ENCODE peak calls at places on chromosomes 5 and 9, in nine cellular contexts. R is uterus; M is A673; U is tibial artery; S is right atrium auricular region; I is HepG2; T is HCT116; E is CD8-positive, alpha-beta T cell; D is psoas muscle. J is an unnamed sample.

GRCh38 chr5:3394046-3394597 is 201.5 kb upstream of the IRX1 start:
- DNase-seq in R (no peak), M (no peak), U (no peak), S (no peak), I (no peak), T (no peak), E (no peak), D (no peak), J (no peak)

GRCh38 chr5:134568761-134569725 is 43.6 kb downstream of the JADE2 start:
- DNase-seq in R (peak; percentile 78), M (no peak), U (peak; percentile 79), S (peak; percentile 86), I (no peak), T (no peak), E (no peak), D (peak; percentile 88), J (no peak)

GRCh38 chr5:164998142-164998541 is 1492.7 kb downstream of the MAT2B start:
- DNase-seq in R (no peak), M (no peak), U (no peak), S (no peak), I (no peak), T (no peak), E (no peak), D (no peak), J (no peak)

GRCh38 chr9:117325110-117325788 is 89.6 kb downstream of the ASTN2 start:
- DNase-seq in R (no peak), M (no peak), U (no peak), S (no peak), I (no peak), T (no peak), E (no peak), D (no peak), J (no peak)

GRCh38 chr5:66742083-66742895 is 146.1 kb downstream of the MAST4 start:
- DNase-seq in R (no peak), M (peak; percentile 28), U (no peak), S (no peak), I (peak; percentile 33), T (peak; percentile 21), E (no peak), D (no peak), J (no peak)

GRCh38 chr9:80797841-80798688 is 891.3 kb downstream of the TLE1 start:
- DNase-seq in R (peak; percentile 85), M (peak; percentile 93), U (no peak), S (no peak), I (no peak), T (no peak), E (no peak), D (no peak), J (no peak)

GRCh38 chr5:67998709-67999251 is 216.8 kb upstream of the PIK3R1 start:
- DNase-seq in R (peak; percentile 30), M (peak; percentile 49), U (peak; percentile 91), S (peak; percentile 87), I (no peak), T (peak; percentile 64), E (no peak), D (peak; percentile 40), J (no peak)

GRCh38 chr5:33969572-33970452 is 14.7 kb downstream of the SLC45A2 start:
- DNase-seq in R (no peak), M (peak; percentile 60), U (no peak), S (no peak), I (peak; percentile 13), T (peak; percentile 6), E (no peak), D (no peak), J (peak; percentile 8)

GRCh38 chr5:153562189-153562588 is 71.7 kb downstream of the GRIA1 start:
- DNase-seq in R (no peak), M (no peak), U (no peak), S (no peak), I (no peak), T (no peak), E (no peak), D (no peak), J (no peak)

GRCh38 chr9:16515207-16515606 is 355.3 kb downstream of the BNC2 start:
- DNase-seq in R (no peak), M (no peak), U (no peak), S (no peak), I (no peak), T (no peak), E (no peak), D (no peak), J (no peak)

GRCh38 chr5:142826741-142827492 is 56.7 kb downstream of the ARHGAP26 start:
- DNase-seq in R (peak; percentile 48), M (peak; percentile 34), U (no peak), S (no peak), I (no peak), T (peak; percentile 87), E (no peak), D (no peak), J (no peak)

GRCh38 chr9:97293207-97293721 is 14.2 kb upstream of the CCDC180 start:
- DNase-seq in R (peak; percentile 39), M (peak; percentile 6), U (peak; percentile 41), S (no peak), I (peak; percentile 92), T (no peak), E (no peak), D (peak; percentile 66), J (no peak)

GRCh38 chr5:89276566-89277305 is 393.8 kb upstream of the MEF2C start:
- DNase-seq in R (no peak), M (no peak), U (no peak), S (no peak), I (no peak), T (no peak), E (no peak), D (no peak), J (no peak)

GRCh38 chr9:134591573-134591981 is 50.0 kb upstream of the COL5A1 start:
- DNase-seq in R (no peak), M (no peak), U (no peak), S (peak; percentile 56), I (no peak), T (no peak), E (no peak), D (no peak), J (no peak)

GRCh38 chr9:108410161-108410560 is 445.6 kb downstream of the ACTL7B start:
- DNase-seq in R (no peak), M (no peak), U (no peak), S (no peak), I (no peak), T (no peak), E (no peak), D (no peak), J (no peak)

DNA sequence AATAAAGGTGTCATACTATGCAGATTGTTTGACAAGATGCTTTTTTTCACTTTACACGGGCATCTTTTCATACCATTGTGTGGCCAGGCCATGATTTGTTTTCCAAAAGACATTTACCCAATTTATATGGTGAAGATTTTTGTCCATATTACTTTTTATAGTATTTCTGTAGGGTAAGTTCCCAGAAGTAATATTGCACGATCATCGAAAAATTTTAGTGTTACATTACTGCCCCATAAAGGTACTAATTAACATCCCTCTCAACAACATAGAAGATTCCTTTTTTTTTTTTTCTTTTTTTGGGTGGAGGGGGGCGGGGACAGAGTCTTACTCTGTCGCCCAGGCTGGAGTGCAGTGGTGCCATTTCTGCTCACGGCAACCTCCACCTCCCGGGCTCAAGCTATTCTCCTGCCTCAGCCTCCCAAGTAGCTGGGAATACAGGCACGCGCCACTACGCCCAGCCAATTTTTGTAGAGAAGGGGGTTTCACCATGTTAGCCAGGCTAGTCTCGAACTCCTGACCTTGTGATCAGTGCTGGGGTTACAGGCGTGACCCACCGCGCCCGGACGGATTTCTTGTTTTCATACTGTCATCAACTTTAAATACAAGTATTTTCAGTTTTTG is 1.2 kb upstream of the ROPN1L start:
- DNase-seq in R (no peak), M (no peak), U (no peak), S (no peak), I (no peak), T (no peak), E (no peak), D (no peak), J (no peak)
- H3K4me3 ChIP-seq in R (peak overlapping the region; percentile 55), M (peak overlapping the region; percentile 56), U (peak overlapping the region; percentile 60), S (no peak overlapping the region), I (no peak overlapping the region), T (peak overlapping the region; percentile 71), E (no peak overlapping the region), D (peak overlapping the region; percentile 79), J (no peak overlapping the region)

GRCh38 chr5:25991639-25992038 is 1046.7 kb downstream of the CDH9 start:
- DNase-seq in R (no peak), M (no peak), U (no peak), S (no peak), I (no peak), T (no peak), E (no peak), D (no peak), J (no peak)

GRCh38 chr5:25993701-25994100 is 1044.7 kb downstream of the CDH9 start:
- DNase-seq in R (no peak), M (no peak), U (no peak), S (no peak), I (no peak), T (no peak), E (no peak), D (no peak), J (no peak)

GRCh38 chr5:25995209-25995608 is 1043.2 kb downstream of the CDH9 start:
- DNase-seq in R (no peak), M (no peak), U (no peak), S (no peak), I (no peak), T (no peak), E (no peak), D (no peak), J (no peak)
- H3K9me3 ChIP-seq in R (no peaks in the 10 kb centered on the region), M (peaks cover 9% of the 10 kb centered on the region), U (no peaks in the 10 kb centered on the region), S (no peaks in the 10 kb centered on the region), I (peaks cover 23% of the 10 kb centered on the region), T (peaks cover under 1% of the 10 kb centered on the region), E (no peaks in the 10 kb centered on the region), D (no peaks in the 10 kb centered on the region), J (peaks cover 3% of the 10 kb centered on the region)

DNA sequence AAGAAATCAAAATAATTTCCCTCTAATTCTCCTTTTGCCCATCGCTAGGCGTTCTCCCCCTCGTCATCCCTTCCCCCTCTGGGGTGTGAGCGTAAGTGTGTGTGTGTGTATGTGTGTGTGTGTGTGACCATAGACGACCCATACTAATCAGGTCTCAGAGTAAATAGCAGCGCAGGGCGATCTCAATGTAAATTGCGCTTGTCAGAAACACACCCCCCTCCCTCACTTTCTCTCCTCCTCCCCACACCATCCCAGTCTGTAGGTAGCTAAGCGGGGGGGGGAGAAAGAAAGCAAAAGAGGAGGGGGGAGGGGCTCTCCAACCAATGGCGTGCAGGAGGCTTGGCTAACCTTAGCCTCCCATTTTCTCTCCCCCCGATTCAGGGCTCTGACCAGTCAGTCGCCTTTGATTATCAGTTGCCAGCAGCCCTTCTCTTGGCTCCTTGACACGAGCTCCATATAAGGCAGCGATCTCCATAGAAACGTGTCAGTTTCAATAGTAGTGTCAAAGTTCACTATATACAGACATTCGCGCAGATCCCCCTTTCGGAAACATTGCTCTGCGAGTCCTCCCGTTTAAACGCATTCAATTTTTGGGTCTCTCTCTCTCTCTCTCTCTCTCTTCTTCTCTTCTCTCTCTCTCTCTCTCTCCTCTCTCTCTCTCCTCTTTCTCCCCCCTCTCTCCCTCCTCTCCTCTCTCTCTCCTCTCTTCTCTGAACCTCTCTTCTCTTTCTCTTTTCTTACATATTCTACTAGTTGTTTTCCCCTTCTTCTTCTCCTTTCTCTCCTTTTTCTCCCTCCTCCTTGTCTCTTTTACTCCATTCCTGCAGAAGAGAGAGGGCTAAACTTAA is at the start of gene NR2F1:
- DNase-seq in R (peak; percentile 95), M (peak; percentile 67), U (peak; percentile 54), S (peak; percentile 85), I (peak; percentile 99), T (peak; percentile 98), E (no peak), D (peak; percentile 55), J (no peak)
- H3K4me1 ChIP-seq in R (no peaks in the 10 kb centered on the region), M (peaks cover 13% of the 10 kb centered on the region), U (no peaks in the 10 kb centered on the region), S (no peaks in the 10 kb centered on the region), I (peaks cover 26% of the 10 kb centered on the region), T (peaks cover 33% of the 10 kb centered on the region), E (peaks cover 47% of the 10 kb centered on the region), D (peaks cover 7% of the 10 kb centered on the region), J (peaks cover 52% of the 10 kb centered on the region)

GRCh38 chr9:38164659-38165221 is 95.7 kb upstream of the SHB start:
- DNase-seq in R (no peak), M (no peak), U (no peak), S (no peak), I (no peak), T (no peak), E (no peak), D (no peak), J (no peak)
- H3K4me3 ChIP-seq in R (no peak overlapping the region), M (no peak overlapping the region), U (no peak overlapping the region), S (no peak overlapping the region), I (no peak overlapping the region), T (no peak overlapping the region), E (no peak overlapping the region), D (no peak overlapping the region), J (no peak overlapping the region)